ENCODE peak calls at places on chromosome 10, in ten cellular contexts. H is body of pancreas, K is PC-3, R is NCI-H1694, T is NCI-H1105, J is HEK293T, M is iPS DF 6.9, F is tibial nerve, D is T follicular helper cell, W is cardiac fibroblast. S is an unnamed sample.

GRCh38 chr10:87657370-87657769 is 2.3 kb upstream of the PAPSS2 start:
- DNase-seq in D (no peak), T (no peak), F (no peak), W (peak; percentile 92), R (no peak), H (peak; percentile 19), J (no peak), K (peak; percentile 46), M (no peak), S (no peak)

GRCh38 chr10:58948303-58948702 is 228.1 kb upstream of the PHYHIPL start:
- DNase-seq in H (no peak), J (no peak), K (no peak), R (no peak), D (no peak), M (no peak), T (no peak), F (no peak), W (no peak), S (no peak)

GRCh38 chr10:128626397-128627060 is 500.3 kb upstream of the MKI67 start:
- DNase-seq in D (no peak), K (no peak), T (no peak), H (no peak), J (no peak), W (no peak), M (peak; percentile 22), R (no peak), F (no peak), S (no peak)

GRCh38 chr10:125144693-125145623 is 15.4 kb downstream of the CTBP2 start:
- DNase-seq in F (no peak), J (peak; percentile 71), M (no peak), H (peak; percentile 53), R (no peak), D (no peak), K (no peak), W (peak; percentile 70), T (no peak), S (no peak)

GRCh38 chr10:70308121-70309060 is 24.6 kb upstream of the NPFFR1 start:
- DNase-seq in T (no peak), R (no peak), M (no peak), F (no peak), W (no peak), J (no peak), H (no peak), D (no peak), K (no peak), S (no peak)

GRCh38 chr10:62264702-62265436 is 3.8 kb downstream of the RTKN2 start:
- DNase-seq in F (no peak), D (no peak), J (peak; percentile 49), M (no peak), W (peak; percentile 89), R (no peak), H (no peak), T (peak; percentile 37), K (peak; percentile 99), S (no peak)

GRCh38 chr10:62047960-62048383 is 146.5 kb downstream of the ARID5B start:
- DNase-seq in J (no peak), F (no peak), W (peak; percentile 62), D (no peak), K (peak; percentile 99), R (no peak), M (no peak), H (no peak), T (no peak), S (no peak)

GRCh38 chr10:70380350-70381135 is 1.9 kb downstream of the LRRC20 start:
- DNase-seq in F (no peak), H (no peak), D (no peak), W (no peak), T (no peak), J (no peak), R (no peak), K (no peak), M (no peak), S (peak; percentile 74)

GRCh38 chr10:6161913-6162312 is 40.8 kb upstream of the PFKFB3 start:
- DNase-seq in R (no peak), W (no peak), T (no peak), D (no peak), K (no peak), J (no peak), M (no peak), H (no peak), F (no peak), S (no peak)

GRCh38 chr10:1472605-1473004 is 264.7 kb downstream of the ADARB2 start:
- DNase-seq in W (no peak), F (no peak), H (no peak), D (no peak), M (no peak), T (no peak), J (no peak), K (no peak), R (no peak), S (no peak)

GRCh38 chr10:122344741-122345258 is 29.7 kb upstream of the PLEKHA1 start:
- DNase-seq in J (no peak), K (peak; percentile 20), W (peak; percentile 43), M (no peak), R (no peak), H (no peak), D (no peak), F (no peak), T (no peak), S (no peak)

GRCh38 chr10:70518695-70519094 is 40.1 kb downstream of the PALD1 start:
- DNase-seq in R (no peak), F (no peak), T (no peak), M (no peak), J (no peak), D (no peak), K (peak; percentile 93), W (no peak), H (no peak), S (no peak)

S was measured in cerebellum.